ENCODE peak calls at places on chromosomes 6 and 20, in nine cellular contexts. K is uterus; X is pancreas; Y is hepatocyte; N is heart left ventricle; L is mucosa of descending colon; H is naive thymus-derived CD4-positive, alpha-beta T cell; Z is mammary epithelial cell; P is GM23248. R is an unnamed sample.
A peak's percentile ranks its signal among the peaks of the same experiment; 100 is the strongest.

GRCh38 chr20:33917813-33918525 is 75.7 kb upstream of the RALY start:
- DNase-seq in K (no peak), X (no peak), Y (no peak), N (no peak), L (no peak), H (no peak), Z (no peak), P (no peak), R (no peak)

GRCh38 chr6:146026873-146027272 is 2.0 kb upstream of the GRM1 start:
- DNase-seq in K (no peak), X (no peak), Y (no peak), N (no peak), L (no peak), H (no peak), Z (no peak), P (no peak), R (no peak)

GRCh38 chr6:38495922-38496635 is 143.7 kb downstream of the BTBD9 start:
- DNase-seq in K (no peak), X (no peak), Y (no peak), N (no peak), L (no peak), H (no peak), Z (no peak), P (peak; percentile 30), R (no peak)

GRCh38 chr6:112235956-112236355 is 18.4 kb downstream of the LAMA4 start:
- DNase-seq in K (no peak), X (no peak), Y (no peak), N (no peak), L (no peak), H (no peak), Z (peak; percentile 25), P (peak; percentile 83), R (no peak)

GRCh38 chr20:51767018-51767866 is 948 bp downstream of the ATP9A start:
- DNase-seq in K (peak; percentile 70), X (peak; percentile 96), Y (peak; percentile 95), N (peak; percentile 85), L (peak; percentile 95), H (no peak), Z (peak; percentile 80), P (peak; percentile 61), R (no peak)

GRCh38 chr6:146785001-146785585 is 186.3 kb downstream of the ADGB start:
- DNase-seq in K (no peak), X (no peak), Y (peak; percentile 49), N (no peak), L (no peak), H (peak; percentile 44), Z (peak; percentile 11), P (peak; percentile 56), R (no peak)

GRCh38 chr6:108661430-108661829 is 100.7 kb downstream of the FOXO3 start:
- DNase-seq in K (no peak), X (no peak), Y (peak; percentile 37), N (no peak), L (no peak), H (no peak), Z (peak; percentile 69), P (peak; percentile 78), R (no peak)

GRCh38 chr6:3075522-3076113 is 7.3 kb downstream of the RIPK1 start:
- DNase-seq in K (no peak), X (no peak), Y (no peak), N (no peak), L (no peak), H (no peak), Z (no peak), P (no peak), R (no peak)

GRCh38 chr6:142796024-142796423 is 149.0 kb downstream of the HIVEP2 start:
- DNase-seq in K (no peak), X (no peak), Y (no peak), N (no peak), L (no peak), H (no peak), Z (no peak), P (no peak), R (no peak)
- H3K9me3 ChIP-seq in K (no peaks in the 10 kb centered on the region), X (no peaks in the 10 kb centered on the region), Y (no peaks in the 10 kb centered on the region), N (no peaks in the 10 kb centered on the region), L (no peaks in the 10 kb centered on the region), H (no peaks in the 10 kb centered on the region), Z (no peaks in the 10 kb centered on the region), P (no peaks in the 10 kb centered on the region), R (no peaks in the 10 kb centered on the region)

DNA sequence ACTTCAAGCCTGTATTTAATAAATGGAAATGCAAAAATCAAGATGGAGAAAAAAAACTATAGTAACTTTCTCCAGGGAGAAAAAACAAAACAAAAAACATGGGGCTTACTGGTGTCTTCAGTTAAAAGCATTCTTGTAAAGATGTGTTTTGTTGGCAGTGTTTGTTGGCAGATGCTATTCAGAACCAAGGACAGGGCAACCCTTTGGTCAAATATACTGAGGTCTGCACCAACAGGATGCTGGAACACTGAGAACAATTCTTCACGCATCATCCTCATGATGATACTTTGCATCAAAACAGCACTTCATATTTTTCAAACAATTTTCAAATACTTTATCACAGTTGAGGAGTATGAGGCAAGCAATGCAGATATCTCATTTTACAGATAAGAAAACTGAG is 63.7 kb upstream of the CBLN4 start:
- DNase-seq in K (no peak), X (no peak), Y (no peak), N (no peak), L (no peak), H (no peak), Z (no peak), P (no peak), R (no peak)
- H3K9me3 ChIP-seq in K (no peaks in the 10 kb centered on the region), X (no peaks in the 10 kb centered on the region), Y (no peaks in the 10 kb centered on the region), N (peaks cover 6% of the 10 kb centered on the region), L (no peaks in the 10 kb centered on the region), H (no peaks in the 10 kb centered on the region), Z (no peaks in the 10 kb centered on the region), P (no peaks in the 10 kb centered on the region), R (no peaks in the 10 kb centered on the region)

DNA sequence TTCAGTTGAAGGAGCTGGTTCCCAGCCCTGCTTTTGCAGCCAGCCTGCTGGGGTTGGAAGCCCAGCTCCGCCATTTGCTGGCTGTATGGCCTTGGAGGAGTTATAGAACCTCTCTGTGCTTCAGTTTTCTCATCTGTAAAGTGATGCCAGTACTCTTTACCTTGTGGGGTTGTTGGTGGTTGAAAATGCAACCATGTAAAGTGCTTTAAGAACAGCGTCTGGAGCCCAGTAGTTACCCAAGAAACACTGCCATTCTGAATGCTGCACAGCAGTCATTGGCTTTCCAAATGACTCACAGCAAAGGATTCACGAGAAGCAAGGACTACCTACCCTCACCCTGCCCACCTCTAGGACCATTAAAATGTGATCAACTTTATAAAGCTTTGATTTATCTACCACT is 154.4 kb downstream of the F13A1 start:
- DNase-seq in K (no peak), X (no peak), Y (no peak), N (no peak), L (no peak), H (no peak), Z (no peak), P (no peak), R (no peak)
- H3K9me3 ChIP-seq in K (no peaks in the 10 kb centered on the region), X (no peaks in the 10 kb centered on the region), Y (no peaks in the 10 kb centered on the region), N (no peaks in the 10 kb centered on the region), L (no peaks in the 10 kb centered on the region), H (no peaks in the 10 kb centered on the region), Z (no peaks in the 10 kb centered on the region), P (no peaks in the 10 kb centered on the region), R (no peaks in the 10 kb centered on the region)

GRCh38 chr6:167558213-167558869 is 233.5 kb downstream of the TTLL2 start:
- DNase-seq in K (no peak), X (no peak), Y (no peak), N (no peak), L (no peak), H (no peak), Z (no peak), P (no peak), R (no peak)
- H3K9me3 ChIP-seq in K (no peaks in the 10 kb centered on the region), X (no peaks in the 10 kb centered on the region), Y (no peaks in the 10 kb centered on the region), N (peaks cover 15% of the 10 kb centered on the region), L (peaks cover 6% of the 10 kb centered on the region), H (no peaks in the 10 kb centered on the region), Z (peaks cover 13% of the 10 kb centered on the region), P (no peaks in the 10 kb centered on the region), R (no peaks in the 10 kb centered on the region)

DNA sequence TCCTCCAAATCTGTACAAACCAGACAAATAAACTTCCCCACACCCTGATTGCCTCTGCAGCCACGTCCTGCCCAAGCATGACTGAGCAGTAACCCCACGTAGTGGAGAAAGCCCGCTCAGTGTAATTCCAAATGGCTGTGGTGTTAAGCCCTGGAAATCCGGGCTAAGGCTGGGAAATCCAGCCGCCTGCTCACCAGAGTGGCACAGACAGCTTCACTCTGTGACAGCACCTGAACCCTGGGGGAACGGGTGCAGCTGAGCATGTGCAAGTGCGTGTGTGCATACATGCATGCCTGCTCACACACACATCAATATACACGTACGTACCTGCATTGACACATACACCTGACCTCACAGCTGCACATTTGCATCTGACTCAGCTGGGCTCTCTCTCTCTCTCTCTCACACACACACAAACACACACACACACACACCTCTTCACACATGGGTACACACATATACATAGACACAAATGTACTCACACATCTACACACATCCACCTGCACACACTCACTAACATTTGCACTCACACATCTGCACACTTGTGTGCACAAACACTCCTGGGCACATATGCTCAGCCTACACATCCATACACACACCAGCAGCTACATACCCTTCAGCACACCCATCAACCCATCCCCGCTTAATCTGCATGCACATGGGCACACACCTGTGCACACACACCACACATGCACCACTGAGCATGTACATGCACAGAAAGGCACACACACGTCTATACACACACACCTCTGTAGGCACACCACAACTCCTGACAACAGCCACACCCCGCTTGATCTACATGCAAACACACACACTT is 114.1 kb downstream of the GRM4 start:
- DNase-seq in K (no peak), X (no peak), Y (no peak), N (no peak), L (no peak), H (no peak), Z (no peak), P (no peak), R (no peak)
- H3K9me3 ChIP-seq in K (no peaks in the 10 kb centered on the region), X (no peaks in the 10 kb centered on the region), Y (no peaks in the 10 kb centered on the region), N (no peaks in the 10 kb centered on the region), L (no peaks in the 10 kb centered on the region), H (no peaks in the 10 kb centered on the region), Z (no peaks in the 10 kb centered on the region), P (no peaks in the 10 kb centered on the region), R (no peaks in the 10 kb centered on the region)

R was measured in T-helper 17 cell.